ENCODE peak calls at places on chromosome 18, in six cellular contexts. U is pancreas, Z is adrenal gland, B is brain microvascular endothelial cell, K is left ventricle myocardium inferior, Y is neural progenitor cell. W is an unnamed sample.

GRCh38 chr18:54161267-54161666 is 63.2 kb downstream of the MBD2 start:
- DNase-seq in B (no peak), Y (no peak), U (no peak), Z (no peak), K (no peak), W (no peak)

GRCh38 chr18:13433685-13434084 is 215.1 kb downstream of the LDLRAD4 start:
- DNase-seq in B (no peak), Z (no peak), U (no peak), K (no peak), Y (no peak), W (no peak)

GRCh38 chr18:63883617-63884016 is 3.9 kb upstream of the SERPINB2 start:
- DNase-seq in B (no peak), Y (no peak), K (no peak), Z (no peak), U (no peak), W (no peak)

GRCh38 chr18:63137999-63138448 is 181.5 kb downstream of the BCL2 start:
- DNase-seq in Y (no peak), Z (peak; percentile 23), K (no peak), U (no peak), B (no peak), W (no peak)

GRCh38 chr18:28984731-28985130 is 807.8 kb upstream of the CDH2 start:
- DNase-seq in K (no peak), B (no peak), Y (no peak), Z (no peak), U (no peak), W (no peak)

GRCh38 chr18:7974200-7974874 is 407.2 kb downstream of the PTPRM start:
- DNase-seq in Y (no peak), U (no peak), B (no peak), K (no peak), Z (peak; percentile 46), W (no peak)

GRCh38 chr18:62531078-62531477 is 8.3 kb downstream of the ZCCHC2 start:
- DNase-seq in Z (no peak), Y (no peak), K (no peak), B (no peak), U (no peak), W (no peak)

GRCh38 chr18:55515946-55516710 is 71.9 kb downstream of the TCF4 start:
- DNase-seq in Z (no peak), B (peak; percentile 56), Y (no peak), U (no peak), K (no peak), W (no peak)

GRCh38 chr18:6731197-6731596 is 1.7 kb downstream of the ARHGAP28 start:
- DNase-seq in U (no peak), B (peak; percentile 74), K (no peak), Y (peak; percentile 20), Z (no peak), W (no peak)

GRCh38 chr18:31661965-31662364 is 22.4 kb downstream of the B4GALT6 start:
- DNase-seq in Z (no peak), B (peak; percentile 22), U (no peak), Y (no peak), K (no peak), W (no peak)

GRCh38 chr18:26650310-26651285 is 102.2 kb upstream of the KCTD1 start:
- DNase-seq in Z (peak; percentile 33), U (no peak), Y (no peak), K (no peak), B (no peak), W (no peak)

GRCh38 chr18:51537487-51537886 is 340.0 kb upstream of the MEX3C start:
- DNase-seq in K (peak; percentile 21), Y (peak; percentile 68), Z (peak; percentile 34), U (no peak), B (peak; percentile 9), W (peak; percentile 20)

DNA sequence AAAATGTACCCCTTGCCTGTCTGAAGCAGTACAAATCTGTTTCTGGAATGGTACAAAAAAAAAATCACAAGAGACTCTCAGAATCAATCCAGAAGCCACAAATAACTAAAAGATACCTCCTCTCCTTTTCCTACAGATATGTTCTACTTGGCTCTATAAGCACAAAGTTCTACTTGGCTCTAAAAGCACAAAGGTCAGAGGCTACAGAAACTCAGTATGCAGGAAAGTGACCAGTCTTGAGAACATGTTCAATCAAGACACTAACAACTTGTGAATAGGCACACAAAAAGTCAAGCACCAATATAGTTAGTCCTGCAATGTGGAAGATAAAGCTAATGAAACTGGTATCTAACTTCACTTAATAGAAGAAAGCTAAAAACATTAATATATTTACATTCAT is 19.2 kb downstream of the PPP4R1 start:
- DNase-seq in B (no peak), U (no peak), Y (no peak), Z (no peak), K (no peak), W (no peak)
- H3K27ac ChIP-seq in B (peak overlapping the region; percentile 27), U (no peak overlapping the region), Y (no peak overlapping the region), Z (no peak overlapping the region), K (peak overlapping the region; percentile 4), W (no peak overlapping the region)

GRCh38 chr18:57446322-57446721 is 11.1 kb downstream of the ONECUT2 start:
- DNase-seq in Y (peak; percentile 75), U (no peak), Z (no peak), B (no peak), K (no peak), W (no peak)
- TF ChIP-seq CTCF in Y (peak; percentile 71), U (peak; percentile 31), Z (peak; percentile 47), B (peak; percentile 73), K (peak; percentile 55), W (peak; percentile 49)

DNA sequence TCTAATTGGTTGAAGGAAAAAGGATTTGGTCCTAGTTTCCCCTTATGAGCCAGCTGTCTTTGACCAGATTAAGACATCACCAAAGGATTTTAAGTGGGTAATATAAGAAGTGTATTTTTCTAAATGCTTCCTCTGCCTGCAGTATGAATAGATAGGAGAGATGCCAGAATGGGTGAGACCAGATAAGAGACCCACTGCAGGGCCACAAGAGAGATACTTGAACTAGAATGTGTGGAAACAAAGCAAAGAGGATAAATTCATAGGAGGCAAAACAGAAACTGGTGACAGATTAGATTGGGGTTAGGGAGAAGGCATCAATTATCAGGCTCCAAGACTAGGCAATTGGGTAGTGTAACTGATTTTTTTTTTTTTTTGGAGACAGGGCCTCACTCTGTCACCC is 1.2 kb upstream of the HDHD2 start:
- DNase-seq in Y (no peak), K (no peak), U (no peak), Z (no peak), B (no peak), W (no peak)
- H3K27ac ChIP-seq in Y (no peak overlapping the region), K (peak overlapping the region; percentile 98), U (peak overlapping the region; percentile 88), Z (no peak overlapping the region), B (no peak overlapping the region), W (no peak overlapping the region)

GRCh38 chr18:34767601-34768027 is 57.5 kb downstream of the DTNA start:
- DNase-seq in Y (no peak), U (no peak), K (no peak), B (peak; percentile 86), Z (no peak), W (peak; percentile 12)

GRCh38 chr18:34758378-34758948 is 48.4 kb downstream of the DTNA start:
- DNase-seq in B (no peak), Y (no peak), Z (no peak), U (no peak), K (no peak), W (no peak)

GRCh38 chr18:34760444-34760843 is 50.3 kb downstream of the DTNA start:
- DNase-seq in Y (no peak), B (no peak), K (peak; percentile 33), U (no peak), Z (no peak), W (no peak)

DNA sequence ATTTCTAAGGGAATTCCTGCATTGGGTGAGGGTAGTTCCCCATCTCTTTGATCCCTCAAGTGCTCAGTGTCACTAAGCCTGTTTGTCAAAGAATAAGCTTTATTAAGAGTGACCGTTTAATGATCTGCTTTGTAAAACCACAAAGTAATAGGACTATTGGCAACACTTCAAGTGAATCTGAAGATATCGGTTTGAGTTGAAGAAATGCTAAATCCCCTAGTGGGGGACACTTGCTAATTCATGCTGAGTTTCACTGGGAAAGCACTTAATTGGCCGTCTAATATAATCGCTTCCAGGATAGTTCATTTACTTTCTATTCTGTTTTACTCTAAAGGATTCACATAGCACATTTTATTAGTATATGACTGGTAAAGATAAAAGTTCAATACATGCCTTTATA is 54.4 kb downstream of the DTNA start:
- DNase-seq in Z (no peak), K (no peak), Y (no peak), B (no peak), U (no peak), W (no peak)
- TF ChIP-seq CTCF in Z (no peak), K (no peak), Y (no peak), B (peak; percentile 21), U (no peak), W (no peak)